ENCODE peak calls at places on chromosome 19, in six cellular contexts. Q, M, E, O, R and L are unnamed samples.

GRCh38 chr19:3253270-3253669 is 28.8 kb downstream of the CELF5 start:
- DNase-seq in Q (no peak), M (no peak), E (no peak), O (no peak), R (no peak), L (no peak)

GRCh38 chr19:38665950-38666661 is 18.7 kb downstream of the ACTN4 start:
- DNase-seq in Q (no peak), M (no peak), E (peak), O (no peak), R (peak), L (no peak)

GRCh38 chr19:19306191-19306590 is 14.1 kb downstream of the SUGP1 start:
- DNase-seq in Q (no peak), M (no peak), E (no peak), O (no peak), R (no peak), L (no peak)

GRCh38 chr19:19385900-19386339 is 19.6 kb upstream of the GATAD2A start:
- DNase-seq in Q (no peak), M (peak), E (peak), O (no peak), R (peak), L (no peak)

GRCh38 chr19:19758164-19758563 is 25.3 kb upstream of the ZNF14 start:
- DNase-seq in Q (no peak), M (no peak), E (no peak), O (no peak), R (no peak), L (no peak)

GRCh38 chr19:13366529-13367143 is 139.6 kb downstream of the CACNA1A start:
- DNase-seq in Q (peak), M (peak), E (peak), O (no peak), R (peak), L (peak)

GRCh38 chr19:7152568-7152967 is 83.1 kb downstream of the ZNF557 start:
- DNase-seq in Q (no peak), M (no peak), E (peak), O (no peak), R (no peak), L (no peak)

GRCh38 chr19:17418710-17419109 is 1.1 kb upstream of the MVB12A start:
- DNase-seq in Q (no peak), M (no peak), E (no peak), O (no peak), R (no peak), L (no peak)

GRCh38 chr19:57560049-57560491 is 407 bp upstream of the ZNF550 start:
- DNase-seq in Q (no peak), M (no peak), E (peak), O (peak), R (no peak), L (peak)

GRCh38 chr19:47107953-47108746 is 5.4 kb downstream of the ZC3H4 start:
- DNase-seq in Q (no peak), M (no peak), E (peak), O (no peak), R (no peak), L (no peak)

GRCh38 chr19:38045554-38046253 is 138.7 kb downstream of the SIPA1L3 start:
- DNase-seq in Q (no peak), M (no peak), E (no peak), O (no peak), R (no peak), L (no peak)

GRCh38 chr19:1001538-1002166 is 1.4 kb downstream of the GRIN3B start:
- DNase-seq in Q (peak), M (peak), E (no peak), O (no peak), R (peak), L (peak)

GRCh38 chr19:12521996-12522395 is 29.3 kb downstream of the ZNF564 start:
- DNase-seq in Q (no peak), M (no peak), E (no peak), O (no peak), R (peak), L (no peak)

GRCh38 chr19:38792250-38793111 is 3.5 kb downstream of the LGALS7B start:
- DNase-seq in Q (no peak), M (peak), E (no peak), O (no peak), R (peak), L (no peak)

GRCh38 chr19:27733551-27734266 is 1479.2 kb downstream of the UQCRFS1 start:
- DNase-seq in Q (no peak), M (no peak), E (peak), O (no peak), R (no peak), L (no peak)

GRCh38 chr19:3607398-3608078 is 863 bp upstream of the TBXA2R start:
- DNase-seq in Q (no peak), M (no peak), E (peak), O (no peak), R (peak), L (no peak)

GRCh38 chr19:38975861-38976271 is 324 bp upstream of the FBXO17 start:
- DNase-seq in Q (peak), M (peak), E (peak), O (no peak), R (peak), L (no peak)

GRCh38 chr19:34926685-34927375 is at the start of gene ZNF30:
- DNase-seq in Q (peak), M (peak), E (peak), O (peak), R (peak), L (peak)

GRCh38 chr19:30648321-30648720 is 276.1 kb downstream of the ZNF536 start:
- DNase-seq in Q (no peak), M (no peak), E (no peak), O (peak), R (no peak), L (no peak)

GRCh38 chr19:47228937-47229673 is 1.9 kb downstream of the BBC3 start:
- DNase-seq in Q (no peak), M (no peak), E (peak), O (peak), R (no peak), L (no peak)

GRCh38 chr19:42353341-42354015 is 28.0 kb downstream of the MEGF8 start:
- DNase-seq in Q (no peak), M (no peak), E (no peak), O (no peak), R (no peak), L (no peak)

GRCh38 chr19:42229855-42230331 is 9.8 kb downstream of the ZNF526 start:
- DNase-seq in Q (no peak), M (no peak), E (no peak), O (no peak), R (no peak), L (no peak)

GRCh38 chr19:40798223-40798996 is 581 bp upstream of the EGLN2 start:
- DNase-seq in Q (peak), M (peak), E (peak), O (peak), R (peak), L (peak)
- TF ChIP-seq CTCF in Q (peak), M (peak), E (peak), O (peak), R (no peak), L (peak)

GRCh38 chr19:33304760-33305647 is 2.7 kb upstream of the CEBPA start:
- DNase-seq in Q (no peak), M (no peak), E (no peak), O (no peak), R (no peak), L (no peak)
- TF ChIP-seq CTCF in Q (no peak), M (no peak), E (no peak), O (no peak), R (no peak), L (no peak)

DNA sequence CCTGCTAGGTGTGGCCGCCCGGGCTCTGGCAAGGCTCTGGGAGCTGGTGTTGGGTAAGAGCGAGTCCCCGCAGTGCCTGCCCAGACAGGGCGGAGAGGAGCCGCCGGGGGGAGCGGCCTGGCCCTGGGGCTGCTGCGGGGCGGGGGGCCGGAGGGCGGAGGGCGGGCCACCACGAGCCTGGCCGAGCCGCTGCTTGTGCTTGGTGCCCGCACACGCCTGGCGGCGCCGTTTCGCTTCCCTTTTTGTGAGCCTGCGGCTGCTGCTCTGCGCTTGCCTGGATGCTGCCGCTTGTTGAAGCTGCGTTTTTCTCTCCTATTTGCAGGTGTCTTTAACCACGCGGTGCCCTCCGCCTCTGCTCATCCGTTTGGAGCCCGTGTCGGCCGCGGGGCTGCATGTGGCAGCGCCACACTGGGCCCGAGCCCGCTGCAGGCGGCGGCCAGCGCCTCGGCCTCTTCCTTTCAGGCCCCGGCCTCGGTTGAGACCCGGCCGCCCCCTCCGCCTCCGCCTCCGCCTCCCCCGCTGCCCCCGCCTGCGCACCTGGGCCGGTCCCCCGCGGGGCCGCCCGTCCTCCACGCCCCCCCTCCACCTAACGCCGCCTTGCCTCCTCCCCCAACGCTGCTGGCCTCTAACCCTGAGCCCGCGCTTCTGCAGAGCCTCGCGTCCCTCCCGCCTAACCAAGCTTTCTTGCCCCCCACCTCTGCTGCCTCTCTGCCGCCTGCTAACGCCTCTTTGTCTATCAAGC is 8.5 kb downstream of the PLEKHJ1 start:
- DNase-seq in Q (no peak), M (no peak), E (no peak), O (no peak), R (no peak), L (no peak)
- TF ChIP-seq CTCF in Q (no peak), M (no peak), E (no peak), O (no peak), R (no peak), L (no peak)

DNA sequence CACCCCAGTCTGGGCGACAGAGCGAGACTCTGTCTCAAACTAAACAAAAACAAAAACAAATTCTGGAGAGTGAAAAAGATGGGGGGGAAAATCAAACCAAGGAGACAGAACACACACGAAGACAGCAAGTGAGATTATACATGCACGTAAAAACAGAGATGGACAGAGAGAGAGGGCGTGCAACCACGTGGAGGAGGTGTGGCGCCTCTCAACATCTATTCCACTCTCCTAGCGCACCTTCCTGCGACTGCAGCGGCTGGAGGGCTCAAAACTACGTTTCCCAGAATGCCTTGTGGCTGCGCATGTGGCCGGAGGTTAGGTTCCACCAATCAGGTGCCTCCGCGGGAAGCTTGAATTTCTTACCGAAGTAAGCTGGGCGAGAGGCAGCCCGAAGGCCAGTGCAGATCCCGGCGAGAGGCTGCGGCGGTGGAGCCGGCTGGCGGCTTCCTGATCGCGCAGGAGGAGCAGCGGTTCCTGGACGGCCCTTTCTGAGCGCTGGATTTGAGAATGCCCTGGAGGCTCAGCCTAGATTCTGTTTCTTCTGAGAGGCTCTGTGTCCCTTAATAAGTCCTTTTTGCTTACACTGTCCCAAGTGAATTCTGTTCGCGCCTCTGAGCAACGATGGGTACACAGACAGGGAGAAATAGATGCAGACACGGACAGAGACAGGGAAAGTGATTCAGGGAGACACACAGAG is 13.1 kb upstream of the NANOS2 start:
- DNase-seq in Q (peak), M (peak), E (peak), O (peak), R (peak), L (peak)
- TF ChIP-seq CTCF in Q (peak), M (no peak), E (no peak), O (peak), R (no peak), L (peak)

GRCh38 chr19:54480048-54480447 is 7.0 kb upstream of the CDC42EP5 start:
- DNase-seq in Q (no peak), M (no peak), E (no peak), O (no peak), R (no peak), L (no peak)

GRCh38 chr19:54478677-54479266 is 5.7 kb upstream of the CDC42EP5 start:
- DNase-seq in Q (peak), M (peak), E (peak), O (no peak), R (peak), L (no peak)

GRCh38 chr19:54482889-54483288 is 9.8 kb upstream of the CDC42EP5 start:
- DNase-seq in Q (no peak), M (no peak), E (no peak), O (no peak), R (no peak), L (no peak)

GRCh38 chr19:54484451-54484850 is 11.4 kb upstream of the CDC42EP5 start:
- DNase-seq in Q (no peak), M (no peak), E (no peak), O (no peak), R (no peak), L (no peak)

DNA sequence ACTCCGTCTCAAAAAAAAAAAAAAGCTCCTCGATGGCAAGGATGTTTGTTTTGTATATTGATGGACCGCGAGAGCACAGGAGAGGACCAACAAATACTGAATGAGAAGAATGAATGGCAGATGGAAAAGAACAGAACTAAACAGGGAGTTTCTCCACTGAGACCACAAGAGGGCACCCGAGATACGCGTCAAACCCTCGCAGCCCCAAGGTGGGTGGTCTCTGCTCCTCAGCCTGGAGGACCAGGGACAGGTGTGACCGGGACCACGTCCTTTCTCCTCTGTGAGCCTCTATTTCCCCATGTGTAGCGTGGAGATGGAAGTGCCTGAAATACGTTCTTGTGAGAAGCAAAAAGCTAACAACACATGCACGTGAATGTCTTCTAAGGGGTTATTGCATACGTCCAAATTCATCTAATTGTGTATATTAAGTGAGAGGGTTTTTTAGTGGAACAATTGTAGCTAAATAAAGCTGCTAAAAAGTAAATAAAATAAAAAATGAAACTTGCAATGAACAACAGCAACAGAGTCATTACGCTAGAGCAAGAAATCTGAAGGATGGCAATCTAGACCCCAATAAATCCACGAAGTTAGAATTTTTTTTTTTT is 8.3 kb upstream of the CDC42EP5 start:
- DNase-seq in Q (peak), M (peak), E (no peak), O (no peak), R (peak), L (peak)
- TF ChIP-seq CTCF in Q (peak), M (peak), E (peak), O (peak), R (peak), L (peak)

DNA sequence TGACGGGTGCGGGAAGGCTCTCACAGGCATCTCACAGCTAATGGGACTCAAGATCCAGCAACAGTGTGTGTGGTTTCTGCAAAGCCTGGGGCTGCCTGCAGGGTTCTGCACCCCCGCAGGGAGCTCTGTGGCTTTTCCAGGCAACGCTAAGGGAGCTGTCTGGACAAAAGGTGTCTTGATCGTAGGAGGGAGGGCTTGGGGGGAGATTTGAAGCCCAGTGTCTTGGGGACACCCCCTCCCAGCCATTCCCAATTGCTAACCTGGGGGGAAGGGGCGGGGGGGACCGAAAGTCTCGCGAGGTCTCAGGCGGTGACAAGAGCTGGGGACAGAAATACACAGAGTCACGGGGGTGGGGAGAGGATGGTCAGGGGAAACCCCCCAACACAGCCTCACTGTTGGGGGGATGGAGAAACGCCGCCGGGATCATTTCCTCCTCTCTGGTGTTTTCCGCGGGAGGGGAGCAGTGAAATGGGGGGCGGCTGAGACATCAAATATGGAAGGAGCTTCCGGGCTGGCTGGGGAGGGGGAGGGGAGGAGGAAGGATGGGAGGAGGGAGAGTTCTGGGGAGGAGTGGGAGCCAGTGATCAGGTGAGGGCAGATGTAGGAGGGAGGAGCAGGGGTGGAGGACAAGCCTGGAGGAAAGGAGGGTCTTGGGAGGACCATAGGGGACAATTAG is 13.3 kb downstream of the KCNC3 start:
- DNase-seq in Q (no peak), M (peak), E (no peak), O (peak), R (peak), L (no peak)
- TF ChIP-seq CTCF in Q (peak), M (no peak), E (no peak), O (no peak), R (no peak), L (no peak)